ENCODE peak calls at places on chromosomes 4 and X, in four cellular contexts. P, T, L and H are unnamed samples.

GRCh38 chr4:104393649-104394048 is 101.0 kb downstream of the CXXC4 start:
- DNase-seq in P (no peak), T (no peak), L (no peak), H (no peak)

GRCh38 chr4:2338754-2339457 is 77.0 kb upstream of the MXD4 start:
- DNase-seq in P (no peak), T (no peak), L (no peak), H (no peak)

GRCh38 chr4:68375667-68376559 is 26.0 kb upstream of the YTHDC1 start:
- DNase-seq in P (peak), T (peak), L (no peak), H (peak)

GRCh38 chrX:16839224-16839851 is 30.8 kb downstream of the RBBP7 start:
- DNase-seq in P (no peak), T (peak), L (no peak), H (no peak)

GRCh38 chr4:20532871-20533870 is 167.1 kb upstream of the PACRGL start:
- DNase-seq in P (no peak), T (no peak), L (no peak), H (no peak)

GRCh38 chrX:111131572-111131971 is 35.6 kb downstream of the PAK3 start:
- DNase-seq in P (no peak), T (no peak), L (no peak), H (no peak)

GRCh38 chr4:167290684-167291083 is 56.4 kb upstream of the SPOCK3 start:
- DNase-seq in P (no peak), T (no peak), L (no peak), H (no peak)

GRCh38 chrX:68942797-68943196 is 114.0 kb downstream of the EFNB1 start:
- DNase-seq in P (no peak), T (no peak), L (no peak), H (no peak)

GRCh38 chr4:168028970-168029610 is 63.2 kb upstream of the ANXA10 start:
- DNase-seq in P (no peak), T (no peak), L (no peak), H (no peak)

GRCh38 chr4:148834804-148835598 is 392.8 kb upstream of the NR3C2 start:
- DNase-seq in P (no peak), T (no peak), L (no peak), H (no peak)

GRCh38 chr4:46266106-46266505 is 123.8 kb downstream of the GABRA2 start:
- DNase-seq in P (no peak), T (no peak), L (no peak), H (no peak)

GRCh38 chr4:168917150-168917779 is 92.8 kb downstream of the CBR4 start:
- DNase-seq in P (peak), T (peak), L (no peak), H (no peak)

GRCh38 chr4:168886361-168886760 is 123.7 kb downstream of the CBR4 start:
- DNase-seq in P (no peak), T (no peak), L (no peak), H (no peak)

GRCh38 chr4:150591284-150591874 is 9.4 kb downstream of the MAB21L2 start:
- DNase-seq in P (peak), T (no peak), L (no peak), H (peak)

GRCh38 chrX:80808854-80809493 is 703 bp downstream of the BRWD3 start:
- DNase-seq in P (no peak), T (peak), L (no peak), H (peak)

GRCh38 chr4:26746742-26747351 is 113.8 kb upstream of the STIM2 start:
- DNase-seq in P (no peak), T (peak), L (peak), H (no peak)

GRCh38 chrX:28550331-28550872 is 36.8 kb upstream of the IL1RAPL1 start:
- DNase-seq in P (no peak), T (no peak), L (no peak), H (no peak)

GRCh38 chrX:9560219-9560618 is 95.4 kb downstream of the TBL1X start:
- DNase-seq in P (no peak), T (no peak), L (no peak), H (no peak)

GRCh38 chrX:41317487-41318208 is 16.3 kb upstream of the DDX3X start:
- DNase-seq in P (no peak), T (no peak), L (no peak), H (no peak)

GRCh38 chrX:72094894-72095293 is 36.8 kb downstream of the RTL5 start:
- DNase-seq in P (no peak), T (peak), L (no peak), H (no peak)

GRCh38 chr4:36189511-36190226 is 54.6 kb downstream of the ARAP2 start:
- DNase-seq in P (no peak), T (no peak), L (peak), H (no peak)

GRCh38 chr4:147737623-147738022 is 5.7 kb downstream of the ARHGAP10 start:
- DNase-seq in P (no peak), T (no peak), L (no peak), H (no peak)

GRCh38 chr4:2819244-2820215 is 24.1 kb upstream of the ADD1 start:
- DNase-seq in P (no peak), T (no peak), L (no peak), H (no peak)

GRCh38 chr4:55722132-55722531 is 86.0 kb upstream of the NMU start:
- DNase-seq in P (no peak), T (no peak), L (no peak), H (no peak)

GRCh38 chr4:145887241-145887964 is 51.2 kb downstream of the ZNF827 start:
- DNase-seq in P (no peak), T (no peak), L (no peak), H (no peak)

GRCh38 chrX:8916697-8917096 is 115.5 kb upstream of the FAM9A start:
- DNase-seq in P (no peak), T (no peak), L (no peak), H (no peak)

GRCh38 chr4:31088600-31089230 is 368.5 kb downstream of the PCDH7 start:
- DNase-seq in P (no peak), T (peak), L (no peak), H (no peak)

GRCh38 chrX:72045141-72045540 is 86.6 kb downstream of the RTL5 start:
- DNase-seq in P (no peak), T (no peak), L (no peak), H (no peak)

GRCh38 chr4:76208005-76208765 is 5.4 kb downstream of the SCARB2 start:
- DNase-seq in P (peak), T (peak), L (no peak), H (no peak)

GRCh38 chr4:121701263-121701662 is 4.5 kb upstream of the ANXA5 start:
- DNase-seq in P (no peak), T (no peak), L (no peak), H (no peak)

GRCh38 chr4:121696641-121697461 is at the start of gene ANXA5:
- DNase-seq in P (peak), T (peak), L (no peak), H (peak)

GRCh38 chr4:121696140-121696640 is 590 bp downstream of the ANXA5 start:
- DNase-seq in P (peak), T (peak), L (no peak), H (peak)

GRCh38 chr4:121697626-121698025 is 846 bp upstream of the ANXA5 start:
- DNase-seq in P (no peak), T (no peak), L (no peak), H (no peak)

GRCh38 chr4:121698119-121698732 is 1.4 kb upstream of the ANXA5 start:
- DNase-seq in P (no peak), T (no peak), L (no peak), H (no peak)
- TF ChIP-seq CBFB in P (no peak), T (no peak), L (no peak), H (no peak)

DNA sequence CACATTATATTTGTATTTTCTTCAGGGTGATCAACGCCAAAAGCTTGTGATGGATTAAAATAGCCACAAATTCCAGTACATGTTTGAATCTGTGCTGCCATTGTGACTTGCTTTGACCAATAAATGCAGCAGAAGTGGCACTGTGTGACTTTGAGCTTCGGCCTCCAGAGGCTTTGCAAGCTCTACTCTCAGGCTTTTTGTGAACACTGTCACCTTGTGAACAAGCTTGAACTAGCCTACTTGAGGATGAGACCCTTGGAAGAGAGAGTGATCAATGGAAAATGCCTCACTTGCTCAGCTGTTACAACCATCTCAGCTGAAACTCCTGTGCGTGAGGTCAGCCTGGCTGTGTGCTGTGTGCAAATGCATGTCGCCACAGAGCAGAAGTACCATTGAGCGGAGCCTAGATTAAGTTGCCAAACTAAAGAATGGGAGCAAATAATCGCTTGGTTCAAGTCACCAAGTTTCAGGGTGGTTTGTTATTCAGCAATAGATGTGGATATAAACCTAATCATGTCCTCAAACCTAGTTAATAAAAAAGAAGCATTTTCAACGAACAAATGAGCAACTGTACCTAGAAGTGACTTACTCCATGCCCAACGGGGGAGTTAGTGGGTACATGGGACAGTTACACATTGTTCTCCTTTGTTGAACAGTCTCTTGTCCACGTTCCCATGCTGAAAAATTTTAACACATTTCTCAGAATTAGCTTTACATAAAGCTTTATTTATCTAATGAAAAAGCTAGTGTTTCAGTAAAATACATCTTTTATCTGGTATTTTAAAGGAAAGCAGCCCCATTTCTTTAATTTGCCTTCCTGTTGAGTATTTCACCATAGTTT is 23.5 kb downstream of the NOA1 start:
- DNase-seq in P (no peak), T (no peak), L (no peak), H (no peak)
- TF ChIP-seq CBFB in P (no peak), T (no peak), L (no peak), H (no peak)

GRCh38 chrX:115941388-115941787 is 229.2 kb upstream of the AGTR2 start:
- DNase-seq in P (no peak), T (no peak), L (no peak), H (no peak)

GRCh38 chrX:115939070-115939469 is 231.5 kb upstream of the AGTR2 start:
- DNase-seq in P (no peak), T (no peak), L (peak), H (no peak)

GRCh38 chrX:115940888-115941332 is 229.6 kb upstream of the AGTR2 start:
- DNase-seq in P (peak), T (peak), L (peak), H (peak)

GRCh38 chrX:115940348-115940747 is 230.2 kb upstream of the AGTR2 start:
- DNase-seq in P (no peak), T (no peak), L (no peak), H (no peak)

GRCh38 chrX:115939636-115940160 is 230.8 kb upstream of the AGTR2 start:
- DNase-seq in P (no peak), T (no peak), L (no peak), H (no peak)
- TF ChIP-seq CBFB in P (no peak), T (no peak), L (no peak), H (no peak)

GRCh38 chrX:429266-429825 is 42.6 kb upstream of the PPP2R3B start:
- DNase-seq in P (no peak), T (no peak), L (no peak), H (no peak)
- TF ChIP-seq CBFB in P (no peak), T (no peak), L (no peak), H (no peak)

GRCh38 chrX:78650906-78651437 is 8.2 kb downstream of the RTL3 start:
- DNase-seq in P (no peak), T (no peak), L (peak), H (no peak)

GRCh38 chrX:78658851-78659744 is at the start of gene RTL3:
- DNase-seq in P (no peak), T (no peak), L (no peak), H (no peak)

GRCh38 chrX:78655642-78656041 is 3.5 kb downstream of the RTL3 start:
- DNase-seq in P (no peak), T (no peak), L (no peak), H (no peak)

GRCh38 chrX:78652971-78653822 is 5.9 kb downstream of the RTL3 start:
- DNase-seq in P (peak), T (no peak), L (no peak), H (no peak)
- TF ChIP-seq CBFB in P (no peak), T (no peak), L (no peak), H (no peak)

GRCh38 chr4:140238353-140239041 is 84.5 kb upstream of the MAML3 start:
- DNase-seq in P (no peak), T (peak), L (no peak), H (peak)
- TF ChIP-seq CBFB in P (no peak), T (no peak), L (no peak), H (no peak)

DNA sequence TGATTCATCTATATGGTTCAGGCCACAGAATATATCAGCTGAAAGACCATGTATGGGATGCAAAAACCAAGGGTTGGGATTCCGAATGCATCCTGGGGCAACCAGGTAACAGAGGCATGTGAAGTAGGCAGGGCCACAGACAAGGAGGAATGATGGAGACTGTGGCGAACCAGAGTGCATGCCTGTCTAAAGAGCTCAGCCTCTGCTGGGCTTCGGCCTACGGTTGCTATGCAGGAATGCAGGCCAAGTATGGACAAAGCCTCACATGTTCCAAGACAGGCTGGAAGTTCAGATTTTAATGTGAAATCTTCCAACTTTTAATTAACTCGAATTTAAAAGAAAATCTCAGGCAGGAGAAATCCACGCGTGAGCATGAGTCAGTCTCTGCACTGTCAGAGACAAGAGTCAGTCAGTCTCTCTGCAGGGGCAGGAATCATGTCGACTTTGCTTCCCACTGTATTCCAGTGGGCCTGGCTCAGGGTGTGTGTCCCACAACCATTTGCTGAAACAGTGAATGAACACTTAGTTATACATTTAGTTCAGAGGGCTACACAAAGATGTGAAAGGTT is 344.4 kb downstream of the UNC5C start:
- DNase-seq in P (no peak), T (no peak), L (no peak), H (no peak)
- TF ChIP-seq CBFB in P (no peak), T (no peak), L (no peak), H (no peak)

GRCh38 chrX:19867411-19867732 is 20.0 kb downstream of the SH3KBP1 start:
- DNase-seq in P (no peak), T (no peak), L (no peak), H (no peak)
- TF ChIP-seq CBFB in P (no peak), T (no peak), L (no peak), H (no peak)

GRCh38 chr4:39433878-39434492 is 24.7 kb downstream of the RPL9 start:
- DNase-seq in P (no peak), T (no peak), L (no peak), H (no peak)
- TF ChIP-seq CBFB in P (no peak), T (no peak), L (no peak), H (no peak)